ENCODE peak calls at places on chromosomes 13 and 19, in six cellular contexts. One of them, this sample, is unnamed. For H3K4me1, the result is how much of the 10 kb centered on the place peaks cover.

GRCh38 chr13:42702726-42703125 is 78.7 kb upstream of the FAM216B start:
- DNase-seq in left ventricle myocardium inferior: no peak
- DNase-seq in GM23338: no peak
- DNase-seq in neural progenitor cell: no peak
- DNase-seq in trophoblast cell: no peak
- DNase-seq in kidney: no peak
- DNase-seq in this sample: no peak

GRCh38 chr13:113774177-113775107 is 15.4 kb downstream of the TMEM255B start:
- DNase-seq in neural progenitor cell: no peak
- DNase-seq in kidney: no peak
- DNase-seq in GM23338: no peak
- DNase-seq in left ventricle myocardium inferior: no peak
- DNase-seq in trophoblast cell: no peak
- DNase-seq in this sample: no peak

GRCh38 chr13:24032674-24033073 is 127.8 kb upstream of the SPATA13 start:
- DNase-seq in GM23338: no peak
- DNase-seq in trophoblast cell: no peak
- DNase-seq in left ventricle myocardium inferior: no peak
- DNase-seq in neural progenitor cell: no peak
- DNase-seq in kidney: no peak
- DNase-seq in this sample: no peak

GRCh38 chr13:72151241-72151640 is 284.2 kb upstream of the DACH1 start:
- DNase-seq in neural progenitor cell: no peak
- DNase-seq in GM23338: no peak
- DNase-seq in left ventricle myocardium inferior: no peak
- DNase-seq in kidney: no peak
- DNase-seq in trophoblast cell: peak
- DNase-seq in this sample: peak

GRCh38 chr13:112885782-112886268 is 83.2 kb upstream of the MCF2L start:
- DNase-seq in trophoblast cell: peak
- DNase-seq in left ventricle myocardium inferior: peak
- DNase-seq in neural progenitor cell: peak
- DNase-seq in GM23338: peak
- DNase-seq in kidney: peak
- DNase-seq in this sample: peak

GRCh38 chr13:36259361-36260137 is 38.1 kb downstream of the CCDC169 start:
- DNase-seq in trophoblast cell: no peak
- DNase-seq in kidney: no peak
- DNase-seq in left ventricle myocardium inferior: no peak
- DNase-seq in GM23338: no peak
- DNase-seq in neural progenitor cell: no peak
- DNase-seq in this sample: no peak

GRCh38 chr13:20326809-20327208 is 94.7 kb upstream of the GJB6 start:
- DNase-seq in left ventricle myocardium inferior: no peak
- DNase-seq in trophoblast cell: no peak
- DNase-seq in kidney: no peak
- DNase-seq in neural progenitor cell: no peak
- DNase-seq in GM23338: no peak
- DNase-seq in this sample: no peak

GRCh38 chr13:27006519-27007161 is 165.0 kb downstream of the USP12 start:
- DNase-seq in kidney: peak
- DNase-seq in GM23338: peak
- DNase-seq in neural progenitor cell: peak
- DNase-seq in trophoblast cell: no peak
- DNase-seq in left ventricle myocardium inferior: no peak
- DNase-seq in this sample: peak

GRCh38 chr19:10070730-10071446 is 15.2 kb upstream of the SHFL start:
- DNase-seq in trophoblast cell: no peak
- DNase-seq in GM23338: peak
- DNase-seq in left ventricle myocardium inferior: no peak
- DNase-seq in neural progenitor cell: peak
- DNase-seq in kidney: peak
- DNase-seq in this sample: no peak

GRCh38 chr19:50820549-50821247 is 2.9 kb downstream of the KLK1 start:
- DNase-seq in trophoblast cell: no peak
- DNase-seq in left ventricle myocardium inferior: no peak
- DNase-seq in neural progenitor cell: no peak
- DNase-seq in kidney: no peak
- DNase-seq in GM23338: peak
- DNase-seq in this sample: no peak

GRCh38 chr13:69524459-69525155 is 583.0 kb upstream of the ATXN8OS start:
- DNase-seq in GM23338: peak
- DNase-seq in neural progenitor cell: no peak
- DNase-seq in left ventricle myocardium inferior: no peak
- DNase-seq in kidney: no peak
- DNase-seq in trophoblast cell: peak
- DNase-seq in this sample: peak

GRCh38 chr19:15091918-15092753 is 10.1 kb downstream of the OR1I1 start:
- DNase-seq in kidney: no peak
- DNase-seq in GM23338: peak
- DNase-seq in left ventricle myocardium inferior: no peak
- DNase-seq in trophoblast cell: peak
- DNase-seq in neural progenitor cell: peak
- DNase-seq in this sample: peak

GRCh38 chr19:45019187-45019586 is 17.9 kb downstream of the RELB start:
- DNase-seq in GM23338: no peak
- DNase-seq in kidney: no peak
- DNase-seq in left ventricle myocardium inferior: no peak
- DNase-seq in trophoblast cell: no peak
- DNase-seq in neural progenitor cell: no peak
- DNase-seq in this sample: no peak

GRCh38 chr19:45528744-45529453 is 21.6 kb downstream of the VASP start:
- DNase-seq in neural progenitor cell: peak
- DNase-seq in GM23338: peak
- DNase-seq in trophoblast cell: peak
- DNase-seq in left ventricle myocardium inferior: no peak
- DNase-seq in kidney: peak
- DNase-seq in this sample: no peak

GRCh38 chr19:28493881-28494280 is 719.1 kb downstream of the UQCRFS1 start:
- DNase-seq in GM23338: peak
- DNase-seq in left ventricle myocardium inferior: no peak
- DNase-seq in trophoblast cell: no peak
- DNase-seq in kidney: no peak
- DNase-seq in neural progenitor cell: peak
- DNase-seq in this sample: no peak

GRCh38 chr13:41271456-41272285 is 8.3 kb upstream of the MTRF1 start:
- DNase-seq in GM23338: no peak
- DNase-seq in kidney: no peak
- DNase-seq in trophoblast cell: no peak
- DNase-seq in left ventricle myocardium inferior: no peak
- DNase-seq in neural progenitor cell: no peak
- DNase-seq in this sample: no peak

DNA sequence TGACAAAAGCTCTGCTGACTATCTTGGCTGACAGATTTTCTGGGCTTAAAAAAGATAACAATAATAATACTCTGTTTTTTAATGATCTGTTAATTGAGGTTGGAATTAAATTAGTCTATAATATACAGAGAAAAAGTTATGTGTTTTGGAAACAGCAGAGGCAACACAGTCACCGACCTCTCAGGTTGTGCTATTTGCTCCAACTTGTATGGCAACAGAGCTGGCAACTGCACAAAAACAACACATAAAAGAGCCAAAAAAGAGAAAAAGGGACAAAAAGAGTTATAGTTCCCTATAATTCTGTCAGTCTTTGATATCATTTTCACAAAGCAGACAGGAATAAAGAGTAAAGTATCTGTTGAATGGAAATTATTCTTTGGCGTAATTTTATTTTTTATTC is 102.3 kb upstream of the POSTN start:
- DNase-seq in trophoblast cell: no peak
- DNase-seq in GM23338: no peak
- DNase-seq in neural progenitor cell: no peak
- DNase-seq in kidney: no peak
- DNase-seq in left ventricle myocardium inferior: no peak
- DNase-seq in this sample: no peak
- H3K27ac ChIP-seq in trophoblast cell: no peak
- H3K27ac ChIP-seq in GM23338: no peak
- H3K27ac ChIP-seq in neural progenitor cell: no peak
- H3K27ac ChIP-seq in kidney: peak
- H3K27ac ChIP-seq in left ventricle myocardium inferior: no peak
- H3K27ac ChIP-seq in this sample: no peak

DNA sequence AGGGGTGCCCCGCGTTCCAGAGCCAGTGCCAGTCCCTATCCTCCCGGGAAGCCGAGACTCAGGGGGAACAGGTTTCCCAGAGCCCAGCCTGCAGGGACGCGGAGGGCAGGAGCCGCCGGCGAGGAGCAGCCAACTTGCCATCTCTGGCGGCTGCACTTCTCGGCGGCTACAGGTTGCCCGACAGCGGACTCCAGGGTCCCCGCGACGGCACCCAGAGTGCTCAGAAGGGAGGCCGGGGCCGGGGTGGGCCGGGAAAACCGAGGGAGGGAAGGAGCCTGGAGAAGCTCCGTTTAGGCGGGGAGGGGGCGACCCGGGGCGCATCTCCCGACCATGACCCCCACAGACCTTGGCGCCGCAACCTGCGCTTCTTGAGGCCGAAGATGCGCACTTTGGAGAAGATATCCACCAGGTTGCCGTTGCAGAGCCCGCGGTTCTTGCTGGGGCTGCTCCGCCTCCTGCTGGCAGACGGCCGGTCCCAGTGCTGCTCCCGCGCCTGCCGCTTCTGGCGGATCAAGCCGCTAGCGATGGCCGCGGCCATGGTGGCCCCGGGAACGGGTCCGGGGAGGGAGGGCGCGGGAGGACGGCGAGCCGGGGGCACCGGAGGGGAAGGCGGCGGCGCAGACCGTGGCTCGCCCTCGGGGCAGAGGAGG is 463.8 kb downstream of the ITGBL1 start:
- DNase-seq in neural progenitor cell: peak
- DNase-seq in kidney: peak
- DNase-seq in trophoblast cell: no peak
- DNase-seq in left ventricle myocardium inferior: peak
- DNase-seq in GM23338: peak
- DNase-seq in this sample: no peak
- H3K4me3 ChIP-seq in neural progenitor cell: peak
- H3K4me3 ChIP-seq in kidney: no peak
- H3K4me3 ChIP-seq in trophoblast cell: peak
- H3K4me3 ChIP-seq in left ventricle myocardium inferior: peak
- H3K4me3 ChIP-seq in GM23338: peak
- H3K4me3 ChIP-seq in this sample: no peak

GRCh38 chr19:17325133-17325532 is 9.5 kb downstream of the ANO8 start:
- DNase-seq in left ventricle myocardium inferior: no peak
- DNase-seq in trophoblast cell: peak
- DNase-seq in kidney: no peak
- DNase-seq in GM23338: no peak
- DNase-seq in neural progenitor cell: no peak
- DNase-seq in this sample: no peak
- H3K4me1 ChIP-seq in left ventricle myocardium inferior: under half
- H3K4me1 ChIP-seq in trophoblast cell: under half
- H3K4me1 ChIP-seq in kidney: under half
- H3K4me1 ChIP-seq in GM23338: under half
- H3K4me1 ChIP-seq in neural progenitor cell: under half
- H3K4me1 ChIP-seq in this sample: under half

GRCh38 chr13:46342538-46342937 is 44.5 kb downstream of the RUBCNL start:
- DNase-seq in neural progenitor cell: no peak
- DNase-seq in GM23338: no peak
- DNase-seq in left ventricle myocardium inferior: no peak
- DNase-seq in trophoblast cell: no peak
- DNase-seq in kidney: no peak
- DNase-seq in this sample: no peak

GRCh38 chr13:46343279-46343949 is 43.6 kb downstream of the RUBCNL start:
- DNase-seq in neural progenitor cell: no peak
- DNase-seq in left ventricle myocardium inferior: no peak
- DNase-seq in kidney: no peak
- DNase-seq in trophoblast cell: no peak
- DNase-seq in GM23338: peak
- DNase-seq in this sample: no peak

GRCh38 chr13:46347277-46347676 is 39.8 kb downstream of the RUBCNL start:
- DNase-seq in trophoblast cell: no peak
- DNase-seq in left ventricle myocardium inferior: no peak
- DNase-seq in GM23338: no peak
- DNase-seq in kidney: no peak
- DNase-seq in neural progenitor cell: no peak
- DNase-seq in this sample: no peak

GRCh38 chr13:46345866-46346265 is 41.2 kb downstream of the RUBCNL start:
- DNase-seq in left ventricle myocardium inferior: no peak
- DNase-seq in GM23338: no peak
- DNase-seq in kidney: no peak
- DNase-seq in trophoblast cell: no peak
- DNase-seq in neural progenitor cell: no peak
- DNase-seq in this sample: peak

GRCh38 chr13:46345400-46345799 is 41.7 kb downstream of the RUBCNL start:
- DNase-seq in kidney: no peak
- DNase-seq in neural progenitor cell: no peak
- DNase-seq in trophoblast cell: no peak
- DNase-seq in left ventricle myocardium inferior: no peak
- DNase-seq in GM23338: no peak
- DNase-seq in this sample: peak
- H3K27ac ChIP-seq in kidney: no peak
- H3K27ac ChIP-seq in neural progenitor cell: no peak
- H3K27ac ChIP-seq in trophoblast cell: no peak
- H3K27ac ChIP-seq in left ventricle myocardium inferior: no peak
- H3K27ac ChIP-seq in GM23338: no peak
- H3K27ac ChIP-seq in this sample: peak

DNA sequence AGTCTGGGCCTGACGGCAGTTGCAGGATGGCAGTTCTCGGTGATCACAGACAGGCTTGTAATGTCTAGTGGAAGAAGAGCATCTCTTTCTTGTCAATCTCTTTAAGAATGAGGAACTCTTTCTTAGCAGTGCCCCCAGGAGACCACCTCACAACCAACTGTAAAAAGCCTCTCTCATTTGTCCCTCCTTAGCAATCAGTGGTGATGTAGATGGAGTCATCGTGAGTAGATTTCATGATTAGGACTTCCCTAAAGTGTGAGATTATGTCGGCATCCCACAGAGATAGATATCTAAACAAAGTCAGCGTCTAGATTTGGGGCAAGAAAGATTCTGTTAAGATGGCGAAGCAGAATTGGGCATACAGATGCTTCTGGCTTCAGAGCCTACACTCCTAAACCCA is 5.6 kb upstream of the TNFSF13B start:
- DNase-seq in GM23338: no peak
- DNase-seq in trophoblast cell: no peak
- DNase-seq in neural progenitor cell: no peak
- DNase-seq in left ventricle myocardium inferior: no peak
- DNase-seq in kidney: no peak
- DNase-seq in this sample: no peak
- H3K4me3 ChIP-seq in GM23338: no peak
- H3K4me3 ChIP-seq in trophoblast cell: no peak
- H3K4me3 ChIP-seq in neural progenitor cell: no peak
- H3K4me3 ChIP-seq in left ventricle myocardium inferior: no peak
- H3K4me3 ChIP-seq in kidney: no peak
- H3K4me3 ChIP-seq in this sample: no peak